ENCODE peak calls at places on chromosomes 6 and 20, in seven cellular contexts. One of them, this sample, is unnamed.

GRCh38 chr20:57133926-57134650 is 132.4 kb downstream of the BMP7 start:
- DNase-seq in tibial nerve: no peak
- DNase-seq in suprapubic skin: no peak
- DNase-seq in progenitor cell of endocrine pancreas: no peak
- DNase-seq in astrocyte: no peak
- DNase-seq in testis: no peak
- DNase-seq in HepG2: no peak
- DNase-seq in this sample: no peak

GRCh38 chr6:99119109-99120031 is 171.6 kb upstream of the FBXL4 start:
- DNase-seq in tibial nerve: no peak
- DNase-seq in suprapubic skin: no peak
- DNase-seq in progenitor cell of endocrine pancreas: no peak
- DNase-seq in astrocyte: peak
- DNase-seq in testis: peak
- DNase-seq in HepG2: peak
- DNase-seq in this sample: no peak

GRCh38 chr20:52305843-52306242 is 114.3 kb upstream of the ZFP64 start:
- DNase-seq in tibial nerve: no peak
- DNase-seq in suprapubic skin: no peak
- DNase-seq in progenitor cell of endocrine pancreas: no peak
- DNase-seq in astrocyte: no peak
- DNase-seq in testis: no peak
- DNase-seq in HepG2: no peak
- DNase-seq in this sample: no peak

GRCh38 chr6:164690702-164691500 is 618.5 kb downstream of the C6orf118 start:
- DNase-seq in tibial nerve: no peak
- DNase-seq in suprapubic skin: no peak
- DNase-seq in progenitor cell of endocrine pancreas: no peak
- DNase-seq in astrocyte: no peak
- DNase-seq in testis: no peak
- DNase-seq in HepG2: no peak
- DNase-seq in this sample: no peak

GRCh38 chr20:47774081-47774777 is 11.1 kb downstream of the SULF2 start:
- DNase-seq in tibial nerve: no peak
- DNase-seq in suprapubic skin: no peak
- DNase-seq in progenitor cell of endocrine pancreas: no peak
- DNase-seq in astrocyte: no peak
- DNase-seq in testis: no peak
- DNase-seq in HepG2: no peak
- DNase-seq in this sample: no peak

GRCh38 chr6:54135665-54136370 is 24.6 kb downstream of the MLIP start:
- DNase-seq in tibial nerve: no peak
- DNase-seq in suprapubic skin: no peak
- DNase-seq in progenitor cell of endocrine pancreas: no peak
- DNase-seq in astrocyte: peak
- DNase-seq in testis: no peak
- DNase-seq in HepG2: peak
- DNase-seq in this sample: no peak

GRCh38 chr20:33250666-33251065 is 14.9 kb downstream of the BPIFA1 start:
- DNase-seq in tibial nerve: no peak
- DNase-seq in suprapubic skin: no peak
- DNase-seq in progenitor cell of endocrine pancreas: no peak
- DNase-seq in astrocyte: no peak
- DNase-seq in testis: no peak
- DNase-seq in HepG2: no peak
- DNase-seq in this sample: no peak

GRCh38 chr6:90811596-90812226 is 224.8 kb upstream of the MAP3K7 start:
- DNase-seq in tibial nerve: no peak
- DNase-seq in suprapubic skin: no peak
- DNase-seq in progenitor cell of endocrine pancreas: no peak
- DNase-seq in astrocyte: no peak
- DNase-seq in testis: no peak
- DNase-seq in HepG2: no peak
- DNase-seq in this sample: no peak

GRCh38 chr6:148179786-148180185 is 162.9 kb upstream of the SASH1 start:
- DNase-seq in tibial nerve: no peak
- DNase-seq in suprapubic skin: no peak
- DNase-seq in progenitor cell of endocrine pancreas: no peak
- DNase-seq in astrocyte: no peak
- DNase-seq in testis: peak
- DNase-seq in HepG2: no peak
- DNase-seq in this sample: no peak

GRCh38 chr6:13222048-13222447 is 106.3 kb downstream of the TBC1D7 start:
- DNase-seq in tibial nerve: no peak
- DNase-seq in suprapubic skin: no peak
- DNase-seq in progenitor cell of endocrine pancreas: no peak
- DNase-seq in astrocyte: no peak
- DNase-seq in testis: no peak
- DNase-seq in HepG2: no peak
- DNase-seq in this sample: no peak

GRCh38 chr20:33475381-33476160 is 14.3 kb upstream of the CBFA2T2 start:
- DNase-seq in tibial nerve: no peak
- DNase-seq in suprapubic skin: no peak
- DNase-seq in progenitor cell of endocrine pancreas: no peak
- DNase-seq in astrocyte: no peak
- DNase-seq in testis: no peak
- DNase-seq in HepG2: no peak
- DNase-seq in this sample: no peak

GRCh38 chr6:84773431-84774173 is 9.2 kb upstream of the TBX18 start:
- DNase-seq in tibial nerve: peak
- DNase-seq in suprapubic skin: peak
- DNase-seq in progenitor cell of endocrine pancreas: peak
- DNase-seq in astrocyte: no peak
- DNase-seq in testis: peak
- DNase-seq in HepG2: no peak
- DNase-seq in this sample: no peak

GRCh38 chr20:4195499-4195898 is 180.1 kb upstream of the RNF24 start:
- DNase-seq in tibial nerve: no peak
- DNase-seq in suprapubic skin: no peak
- DNase-seq in progenitor cell of endocrine pancreas: no peak
- DNase-seq in astrocyte: no peak
- DNase-seq in testis: no peak
- DNase-seq in HepG2: peak
- DNase-seq in this sample: no peak

GRCh38 chr6:166667886-166668620 is 41.0 kb upstream of the RPS6KA2 start:
- DNase-seq in tibial nerve: no peak
- DNase-seq in suprapubic skin: no peak
- DNase-seq in progenitor cell of endocrine pancreas: no peak
- DNase-seq in astrocyte: no peak
- DNase-seq in testis: no peak
- DNase-seq in HepG2: no peak
- DNase-seq in this sample: no peak

GRCh38 chr6:128251445-128251844 is 269.0 kb downstream of the PTPRK start:
- DNase-seq in tibial nerve: no peak
- DNase-seq in suprapubic skin: no peak
- DNase-seq in progenitor cell of endocrine pancreas: no peak
- DNase-seq in astrocyte: no peak
- DNase-seq in testis: no peak
- DNase-seq in HepG2: no peak
- DNase-seq in this sample: no peak

GRCh38 chr6:161273356-161273751 is 507 bp downstream of the AGPAT4 start:
- DNase-seq in tibial nerve: no peak
- DNase-seq in suprapubic skin: no peak
- DNase-seq in progenitor cell of endocrine pancreas: no peak
- DNase-seq in astrocyte: peak
- DNase-seq in testis: no peak
- DNase-seq in HepG2: no peak
- DNase-seq in this sample: no peak

GRCh38 chr6:35267897-35268296 is 8.4 kb downstream of the ZNF76 start:
- DNase-seq in tibial nerve: no peak
- DNase-seq in suprapubic skin: no peak
- DNase-seq in progenitor cell of endocrine pancreas: no peak
- DNase-seq in astrocyte: no peak
- DNase-seq in testis: no peak
- DNase-seq in HepG2: no peak
- DNase-seq in this sample: no peak

DNA sequence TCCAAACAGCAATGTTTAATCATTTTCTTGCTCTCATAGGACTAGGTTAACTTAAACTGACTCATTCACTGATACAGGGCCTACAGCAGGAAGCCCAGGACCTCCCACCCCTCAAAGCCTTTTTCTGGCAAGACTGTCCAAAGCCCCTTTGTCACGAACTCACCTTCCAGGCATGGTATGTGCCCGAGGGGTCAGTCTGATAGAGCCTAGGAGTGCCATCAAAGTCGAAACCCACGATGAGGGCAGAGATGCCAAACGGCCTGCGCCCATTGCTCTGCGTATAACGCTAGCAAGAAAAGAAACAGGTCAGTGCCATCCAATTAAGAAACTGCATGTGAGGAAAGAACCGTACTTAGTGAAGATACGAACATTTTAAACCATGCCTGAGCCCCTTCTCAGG is 4.3 kb downstream of the PSMA7 start:
- DNase-seq in tibial nerve: no peak
- DNase-seq in suprapubic skin: no peak
- DNase-seq in progenitor cell of endocrine pancreas: no peak
- DNase-seq in astrocyte: no peak
- DNase-seq in testis: no peak
- DNase-seq in HepG2: no peak
- DNase-seq in this sample: no peak
- TF ChIP-seq CTCF in tibial nerve: no peak
- TF ChIP-seq CTCF in suprapubic skin: no peak
- TF ChIP-seq CTCF in progenitor cell of endocrine pancreas: no peak
- TF ChIP-seq CTCF in astrocyte: no peak
- TF ChIP-seq CTCF in testis: no peak
- TF ChIP-seq CTCF in HepG2: no peak
- TF ChIP-seq CTCF in this sample: no peak

DNA sequence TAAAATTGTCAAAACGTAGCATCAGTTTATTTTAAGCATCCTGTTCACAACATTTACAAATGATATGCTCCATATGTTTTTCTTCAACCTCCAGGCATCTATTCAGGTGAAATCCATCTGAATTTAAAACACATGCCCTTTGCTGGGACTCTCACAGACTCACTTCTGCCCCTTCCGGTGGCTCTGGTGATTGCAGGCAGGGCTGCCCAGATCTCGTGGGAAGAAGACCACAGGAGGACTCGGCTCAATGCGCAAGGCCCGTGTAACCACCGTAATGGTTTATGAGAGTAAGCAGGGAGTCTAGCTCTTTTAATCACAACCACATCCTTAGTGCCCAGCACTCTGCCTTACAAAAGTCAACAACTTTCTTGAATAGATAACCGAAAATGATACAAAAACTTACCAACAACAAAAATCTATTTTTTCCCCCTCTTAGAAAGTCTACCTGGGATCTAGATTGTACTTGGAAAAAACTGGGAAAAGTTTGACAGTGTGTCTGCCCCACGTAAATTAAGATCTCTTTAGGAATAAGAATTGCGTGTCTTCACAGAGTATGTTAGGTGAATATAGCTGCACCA is 139.1 kb downstream of the KIF16B start:
- DNase-seq in tibial nerve: peak
- DNase-seq in suprapubic skin: no peak
- DNase-seq in progenitor cell of endocrine pancreas: peak
- DNase-seq in astrocyte: no peak
- DNase-seq in testis: peak
- DNase-seq in HepG2: peak
- DNase-seq in this sample: peak
- TF ChIP-seq CTCF in tibial nerve: peak
- TF ChIP-seq CTCF in suprapubic skin: no peak
- TF ChIP-seq CTCF in progenitor cell of endocrine pancreas: peak
- TF ChIP-seq CTCF in astrocyte: peak
- TF ChIP-seq CTCF in testis: peak
- TF ChIP-seq CTCF in HepG2: peak
- TF ChIP-seq CTCF in this sample: peak

GRCh38 chr6:68400396-68400795 is 234.7 kb upstream of the ADGRB3 start:
- DNase-seq in tibial nerve: no peak
- DNase-seq in suprapubic skin: no peak
- DNase-seq in progenitor cell of endocrine pancreas: no peak
- DNase-seq in astrocyte: no peak
- DNase-seq in testis: no peak
- DNase-seq in HepG2: no peak
- DNase-seq in this sample: no peak
- TF ChIP-seq CTCF in tibial nerve: no peak
- TF ChIP-seq CTCF in suprapubic skin: no peak
- TF ChIP-seq CTCF in progenitor cell of endocrine pancreas: no peak
- TF ChIP-seq CTCF in astrocyte: no peak
- TF ChIP-seq CTCF in testis: no peak
- TF ChIP-seq CTCF in HepG2: no peak
- TF ChIP-seq CTCF in this sample: peak

DNA sequence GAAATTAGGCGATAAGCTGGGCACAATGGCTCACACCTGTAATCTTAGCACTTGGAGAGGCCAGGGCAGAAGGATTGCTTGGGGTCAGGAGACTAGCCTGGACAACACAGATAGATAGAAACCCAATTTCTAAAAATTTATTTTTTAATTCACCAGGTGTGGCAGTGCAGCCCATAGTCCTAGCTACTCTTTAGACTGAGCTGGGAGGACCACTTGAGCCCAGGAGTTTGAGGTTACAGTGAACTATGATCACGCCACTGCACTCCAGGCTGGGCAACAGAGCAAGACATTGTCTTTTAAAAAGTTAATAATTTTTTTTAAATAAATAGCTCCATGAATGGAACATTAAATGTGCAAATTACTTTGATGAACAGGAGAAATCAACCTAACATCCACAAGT is 8.2 kb downstream of the ZNF318 start:
- DNase-seq in tibial nerve: no peak
- DNase-seq in suprapubic skin: no peak
- DNase-seq in progenitor cell of endocrine pancreas: no peak
- DNase-seq in astrocyte: no peak
- DNase-seq in testis: no peak
- DNase-seq in HepG2: no peak
- DNase-seq in this sample: no peak
- TF ChIP-seq CTCF in tibial nerve: no peak
- TF ChIP-seq CTCF in suprapubic skin: no peak
- TF ChIP-seq CTCF in progenitor cell of endocrine pancreas: no peak
- TF ChIP-seq CTCF in astrocyte: no peak
- TF ChIP-seq CTCF in testis: no peak
- TF ChIP-seq CTCF in HepG2: peak
- TF ChIP-seq CTCF in this sample: no peak

GRCh38 chr6:132218063-132218696 is 183.1 kb downstream of the MOXD1 start:
- DNase-seq in tibial nerve: no peak
- DNase-seq in suprapubic skin: no peak
- DNase-seq in progenitor cell of endocrine pancreas: no peak
- DNase-seq in astrocyte: no peak
- DNase-seq in testis: no peak
- DNase-seq in HepG2: peak
- DNase-seq in this sample: no peak
- TF ChIP-seq CTCF in tibial nerve: peak
- TF ChIP-seq CTCF in suprapubic skin: no peak
- TF ChIP-seq CTCF in progenitor cell of endocrine pancreas: peak
- TF ChIP-seq CTCF in astrocyte: peak
- TF ChIP-seq CTCF in testis: peak
- TF ChIP-seq CTCF in HepG2: peak
- TF ChIP-seq CTCF in this sample: peak

DNA sequence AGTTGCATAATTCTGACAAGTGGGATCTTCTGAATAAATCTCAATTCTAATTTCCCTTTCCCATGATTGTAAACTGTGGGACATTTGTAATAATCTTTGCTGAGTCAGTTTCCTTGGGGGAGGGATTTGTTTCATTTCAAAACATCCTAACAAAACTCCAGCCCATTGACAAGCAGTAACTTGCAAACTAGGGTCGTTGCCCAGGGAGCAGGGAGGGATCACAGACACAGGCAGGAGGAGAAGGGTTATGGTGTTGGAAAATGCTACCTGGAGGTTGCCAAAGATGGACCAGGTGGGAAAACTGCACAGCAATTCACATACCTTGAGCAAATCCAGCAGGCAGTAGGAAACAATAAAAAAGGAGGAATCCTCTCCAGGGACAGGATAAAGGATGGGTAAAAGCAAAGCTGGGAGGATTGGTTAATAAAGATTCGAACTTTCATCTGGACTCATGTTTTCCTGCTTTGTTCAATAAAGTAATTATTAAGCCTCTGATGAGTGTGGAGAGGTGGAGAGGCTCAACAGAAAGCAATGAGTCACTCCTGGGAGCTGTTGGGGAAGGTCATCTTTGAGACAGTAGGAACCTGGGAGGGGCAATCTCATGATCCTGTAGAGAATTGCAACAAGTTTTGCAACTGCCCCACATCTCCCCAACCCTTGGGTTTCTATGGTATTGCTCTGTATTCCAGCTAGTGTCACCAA is 87.3 kb upstream of the AKIRIN2 start:
- DNase-seq in tibial nerve: no peak
- DNase-seq in suprapubic skin: no peak
- DNase-seq in progenitor cell of endocrine pancreas: no peak
- DNase-seq in astrocyte: peak
- DNase-seq in testis: peak
- DNase-seq in HepG2: peak
- DNase-seq in this sample: no peak
- TF ChIP-seq CTCF in tibial nerve: no peak
- TF ChIP-seq CTCF in suprapubic skin: no peak
- TF ChIP-seq CTCF in progenitor cell of endocrine pancreas: no peak
- TF ChIP-seq CTCF in astrocyte: no peak
- TF ChIP-seq CTCF in testis: no peak
- TF ChIP-seq CTCF in HepG2: no peak
- TF ChIP-seq CTCF in this sample: no peak

This sample was measured in osteocyte.